ENCODE peak calls at places on chromosome 19, in four cellular contexts. N, U, G and K are unnamed samples.

GRCh38 chr19:35779033-35779432 is 3.7 kb downstream of the ARHGAP33 start:
- DNase-seq in N (no peak), G (no peak), U (no peak), K (no peak)

GRCh38 chr19:2081873-2082810 is 14.0 kb downstream of the MOB3A start:
- DNase-seq in N (no peak), G (no peak), U (no peak), K (no peak)

GRCh38 chr19:17109962-17110598 is 34.5 kb downstream of the MYO9B start:
- DNase-seq in N (no peak), U (peak), G (no peak), K (peak)

GRCh38 chr19:12952488-12953455 is 4.3 kb downstream of the GADD45GIP1 start:
- DNase-seq in G (peak), N (no peak), U (peak), K (no peak)

GRCh38 chr19:39997595-39998216 is 846 bp downstream of the ZNF546 start:
- DNase-seq in G (no peak), N (no peak), U (no peak), K (no peak)

GRCh38 chr19:491146-491741 is 5.0 kb upstream of the MADCAM1 start:
- DNase-seq in U (peak), N (no peak), G (no peak), K (no peak)

GRCh38 chr19:31232220-31232619 is 117.0 kb downstream of the TSHZ3 start:
- DNase-seq in N (no peak), U (no peak), G (no peak), K (no peak)

GRCh38 chr19:49926520-49926919 is 2.5 kb upstream of the ATF5 start:
- DNase-seq in U (no peak), G (no peak), N (no peak), K (no peak)

GRCh38 chr19:370641-371330 is 26.2 kb upstream of the MIER2 start:
- DNase-seq in G (no peak), N (no peak), U (no peak), K (no peak)

GRCh38 chr19:17936379-17936778 is 3.6 kb downstream of the CCDC124 start:
- DNase-seq in N (no peak), U (no peak), G (no peak), K (no peak)

GRCh38 chr19:14405380-14405757 is 13.8 kb downstream of the DDX39A start:
- DNase-seq in G (no peak), U (no peak), N (no peak), K (no peak)

GRCh38 chr19:43445426-43445825 is 20.0 kb downstream of the LYPD3 start:
- DNase-seq in U (no peak), G (no peak), N (no peak), K (no peak)

GRCh38 chr19:19381007-19381926 is 24.2 kb upstream of the GATAD2A start:
- DNase-seq in G (no peak), U (no peak), N (no peak), K (no peak)

GRCh38 chr19:43522929-43523328 is 4.1 kb downstream of the ETHE1 start:
- DNase-seq in U (no peak), N (no peak), G (no peak), K (no peak)

GRCh38 chr19:17423429-17424208 is 3.8 kb downstream of the MVB12A start:
- DNase-seq in N (no peak), G (no peak), U (peak), K (no peak)

GRCh38 chr19:38952395-38953165 is 21.8 kb downstream of the MRPS12 start:
- DNase-seq in U (no peak), N (no peak), G (peak), K (no peak)

GRCh38 chr19:7831452-7831851 is 1.4 kb downstream of the EVI5L start:
- DNase-seq in N (no peak), G (peak), U (no peak), K (no peak)

GRCh38 chr19:29628661-29629385 is 22.7 kb downstream of the POP4 start:
- DNase-seq in N (no peak), G (no peak), U (no peak), K (peak)

GRCh38 chr19:50475101-50475568 is 1.2 kb upstream of the EMC10 start:
- DNase-seq in N (no peak), U (no peak), G (no peak), K (peak)

GRCh38 chr19:35328851-35329285 is at the start of gene CD22:
- DNase-seq in N (no peak), U (no peak), G (no peak), K (no peak)

GRCh38 chr19:55088543-55089265 is 13.0 kb downstream of the EPS8L1 start:
- DNase-seq in G (no peak), N (peak), U (peak), K (peak)

GRCh38 chr19:48685583-48685982 is 10.2 kb upstream of the FUT2 start:
- DNase-seq in N (no peak), G (no peak), U (no peak), K (no peak)

GRCh38 chr19:27972291-27973040 is 1240.5 kb downstream of the UQCRFS1 start:
- DNase-seq in G (no peak), U (no peak), N (no peak), K (no peak)

GRCh38 chr19:37654118-37654517 is 1.1 kb downstream of the ZFP30 start:
- DNase-seq in N (no peak), U (no peak), G (no peak), K (no peak)

GRCh38 chr19:5041168-5042038 is 72.5 kb downstream of the KDM4B start:
- DNase-seq in G (no peak), U (no peak), N (no peak), K (no peak)

GRCh38 chr19:48991823-48992570 is 1.1 kb downstream of the GYS1 start:
- DNase-seq in N (no peak), U (peak), G (no peak), K (no peak)

GRCh38 chr19:872266-872951 is 12.9 kb downstream of the CFD start:
- DNase-seq in U (peak), G (no peak), N (peak), K (peak)

GRCh38 chr19:30667227-30667626 is 295.0 kb downstream of the ZNF536 start:
- DNase-seq in U (no peak), G (no peak), N (no peak), K (no peak)

GRCh38 chr19:37413243-37414084 is 42.6 kb downstream of the ZNF527 start:
- DNase-seq in U (no peak), G (no peak), N (no peak), K (no peak)

GRCh38 chr19:45667620-45668341 is at the start of gene GIPR:
- DNase-seq in N (no peak), G (no peak), U (peak), K (peak)

GRCh38 chr19:52211926-52212571 is 22.2 kb downstream of the PPP2R1A start:
- DNase-seq in G (no peak), N (no peak), U (no peak), K (no peak)

GRCh38 chr19:44869728-44870470 is 21.2 kb upstream of the TOMM40 start:
- DNase-seq in G (no peak), N (no peak), U (peak), K (peak)

GRCh38 chr19:10424011-10424637 is 3.8 kb downstream of the PDE4A start:
- DNase-seq in N (no peak), G (peak), U (peak), K (peak)